ENCODE peak calls at places on chromosomes 5 and 9, in nine cellular contexts. Y, U, M, P, I, A, T, E and L are unnamed samples.

GRCh38 chr5:146313027-146313426 is 25.6 kb upstream of the POU4F3 start:
- DNase-seq in Y (no peak), U (no peak), M (no peak), P (no peak), I (no peak), A (no peak), T (no peak), E (no peak), L (no peak)

GRCh38 chr9:4573634-4574391 is 83.5 kb downstream of the SLC1A1 start:
- DNase-seq in Y (no peak), U (no peak), M (no peak), P (no peak), I (no peak), A (no peak), T (no peak), E (no peak), L (no peak)

GRCh38 chr9:75185585-75186170 is 97.4 kb downstream of the OSTF1 start:
- DNase-seq in Y (no peak), U (peak; percentile 62), M (no peak), P (no peak), I (no peak), A (no peak), T (peak; percentile 29), E (no peak), L (no peak)

GRCh38 chr5:131396015-131396414 is 132.2 kb downstream of the CDC42SE2 start:
- DNase-seq in Y (no peak), U (no peak), M (no peak), P (no peak), I (no peak), A (no peak), T (no peak), E (no peak), L (no peak)

GRCh38 chr9:94922098-94922607 is 195.7 kb downstream of the AOPEP start:
- DNase-seq in Y (peak; percentile 76), U (no peak), M (peak; percentile 62), P (peak; percentile 79), I (peak; percentile 88), A (no peak), T (no peak), E (peak; percentile 87), L (peak; percentile 52)

GRCh38 chr9:133387680-133388079 is 11.5 kb downstream of the STKLD1 start:
- DNase-seq in Y (no peak), U (no peak), M (no peak), P (no peak), I (no peak), A (no peak), T (no peak), E (no peak), L (no peak)

GRCh38 chr5:179152144-179152895 is 92.1 kb downstream of the ZNF354C start:
- DNase-seq in Y (peak; percentile 53), U (no peak), M (no peak), P (peak; percentile 33), I (peak; percentile 46), A (no peak), T (no peak), E (peak; percentile 70), L (no peak)

GRCh38 chr5:40932766-40933165 is 23.5 kb downstream of the C7 start:
- DNase-seq in Y (no peak), U (no peak), M (no peak), P (no peak), I (no peak), A (no peak), T (no peak), E (no peak), L (no peak)

GRCh38 chr5:160359816-160360215 is 10.6 kb downstream of the C1QTNF2 start:
- DNase-seq in Y (no peak), U (no peak), M (no peak), P (peak; percentile 59), I (no peak), A (no peak), T (no peak), E (no peak), L (no peak)

GRCh38 chr5:81165493-81166119 is 67.5 kb upstream of the CKMT2 start:
- DNase-seq in Y (no peak), U (peak; percentile 73), M (peak; percentile 78), P (peak; percentile 83), I (no peak), A (peak; percentile 40), T (peak; percentile 69), E (peak; percentile 75), L (peak; percentile 34)

GRCh38 chr9:94867842-94868312 is 141.4 kb downstream of the AOPEP start:
- DNase-seq in Y (no peak), U (no peak), M (no peak), P (no peak), I (no peak), A (no peak), T (peak; percentile 51), E (no peak), L (no peak)

GRCh38 chr9:32251539-32251938 is 132.9 kb upstream of the ACO1 start:
- DNase-seq in Y (peak; percentile 64), U (peak; percentile 49), M (peak; percentile 50), P (peak; percentile 20), I (no peak), A (no peak), T (peak; percentile 22), E (no peak), L (peak; percentile 25)

GRCh38 chr9:89622933-89623861 is 18.4 kb downstream of the GADD45G start:
- DNase-seq in Y (peak; percentile 92), U (no peak), M (no peak), P (peak; percentile 81), I (no peak), A (no peak), T (no peak), E (no peak), L (no peak)

DNA sequence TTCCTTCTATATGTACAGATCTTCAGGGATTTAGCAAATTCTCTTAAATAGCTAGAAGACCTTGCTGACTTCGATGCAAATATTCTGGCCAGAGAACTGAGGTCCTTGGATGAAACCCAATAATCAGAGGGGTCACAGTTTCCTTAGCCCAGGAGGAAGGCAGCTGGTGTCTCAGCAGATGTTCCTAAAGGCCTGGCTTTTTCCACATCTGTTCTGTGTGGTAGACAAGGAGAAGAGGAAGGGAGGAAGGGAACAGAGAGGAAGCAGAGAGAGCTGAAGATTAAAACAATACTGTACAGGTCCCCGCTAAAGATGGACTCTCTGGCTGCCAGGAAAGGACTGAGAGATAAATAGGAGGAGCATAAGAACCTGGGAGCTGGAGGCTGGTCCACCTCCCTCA is 33.1 kb downstream of the BOD1 start:
- DNase-seq in Y (no peak), U (no peak), M (no peak), P (no peak), I (no peak), A (no peak), T (no peak), E (no peak), L (no peak)
- H3K9me3 ChIP-seq in Y (peaks cover 8% of the 10 kb centered on the region), U (peaks cover 8% of the 10 kb centered on the region), M (no peaks in the 10 kb centered on the region), P (peaks cover 2% of the 10 kb centered on the region), I (no peaks in the 10 kb centered on the region), A (peaks cover 31% of the 10 kb centered on the region), T (peaks cover 30% of the 10 kb centered on the region), E (peaks cover 4% of the 10 kb centered on the region), L (no peaks in the 10 kb centered on the region)

GRCh38 chr5:17276445-17276844 is 59.0 kb downstream of the BASP1 start:
- DNase-seq in Y (no peak), U (no peak), M (no peak), P (no peak), I (no peak), A (no peak), T (no peak), E (no peak), L (no peak)

GRCh38 chr5:17279487-17279886 is 62.1 kb downstream of the BASP1 start:
- DNase-seq in Y (no peak), U (no peak), M (no peak), P (no peak), I (no peak), A (no peak), T (no peak), E (no peak), L (no peak)

GRCh38 chr5:17275279-17276158 is 58.1 kb downstream of the BASP1 start:
- DNase-seq in Y (no peak), U (no peak), M (no peak), P (peak; percentile 40), I (peak; percentile 68), A (no peak), T (no peak), E (no peak), L (no peak)

GRCh38 chr5:17278931-17279330 is 61.5 kb downstream of the BASP1 start:
- DNase-seq in Y (no peak), U (no peak), M (no peak), P (no peak), I (no peak), A (no peak), T (no peak), E (no peak), L (no peak)

DNA sequence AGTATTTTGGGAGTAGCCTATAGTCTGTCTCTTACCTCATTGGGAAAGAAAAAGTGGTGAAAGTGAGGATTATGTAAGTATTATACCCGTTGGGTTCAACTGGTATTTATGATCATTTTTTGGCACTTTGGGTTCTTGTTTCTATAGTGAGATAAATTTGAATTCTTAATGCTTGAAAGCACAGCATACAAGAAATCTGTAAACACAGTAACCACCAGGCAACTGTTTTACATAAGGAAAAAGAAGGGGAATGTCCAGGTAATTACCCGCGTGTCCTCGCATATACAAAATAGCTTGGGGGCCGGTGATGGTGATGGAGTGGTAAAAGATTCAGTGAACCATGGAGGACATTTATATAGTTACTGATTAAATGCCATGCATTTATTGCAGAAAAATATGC is 60.5 kb downstream of the BASP1 start:
- DNase-seq in Y (no peak), U (no peak), M (no peak), P (no peak), I (no peak), A (no peak), T (no peak), E (no peak), L (no peak)
- H3K4me1 ChIP-seq in Y (no peaks in the 10 kb centered on the region), U (no peaks in the 10 kb centered on the region), M (peaks cover 6% of the 10 kb centered on the region), P (no peaks in the 10 kb centered on the region), I (no peaks in the 10 kb centered on the region), A (no peaks in the 10 kb centered on the region), T (peaks cover 59% of the 10 kb centered on the region), E (no peaks in the 10 kb centered on the region), L (no peaks in the 10 kb centered on the region)

GRCh38 chr5:88889165-88890069 is 6.4 kb upstream of the MEF2C start:
- DNase-seq in Y (peak; percentile 86), U (no peak), M (peak; percentile 30), P (peak; percentile 88), I (peak; percentile 85), A (peak; percentile 63), T (no peak), E (peak; percentile 89), L (peak; percentile 73)
- H3K4me3 ChIP-seq in Y (peak overlapping the region; percentile 61), U (no peak overlapping the region), M (peak overlapping the region; percentile 66), P (peak overlapping the region; percentile 50), I (peak overlapping the region; percentile 70), A (peak overlapping the region; percentile 79), T (no peak overlapping the region), E (peak overlapping the region; percentile 78), L (peak overlapping the region; percentile 53)

DNA sequence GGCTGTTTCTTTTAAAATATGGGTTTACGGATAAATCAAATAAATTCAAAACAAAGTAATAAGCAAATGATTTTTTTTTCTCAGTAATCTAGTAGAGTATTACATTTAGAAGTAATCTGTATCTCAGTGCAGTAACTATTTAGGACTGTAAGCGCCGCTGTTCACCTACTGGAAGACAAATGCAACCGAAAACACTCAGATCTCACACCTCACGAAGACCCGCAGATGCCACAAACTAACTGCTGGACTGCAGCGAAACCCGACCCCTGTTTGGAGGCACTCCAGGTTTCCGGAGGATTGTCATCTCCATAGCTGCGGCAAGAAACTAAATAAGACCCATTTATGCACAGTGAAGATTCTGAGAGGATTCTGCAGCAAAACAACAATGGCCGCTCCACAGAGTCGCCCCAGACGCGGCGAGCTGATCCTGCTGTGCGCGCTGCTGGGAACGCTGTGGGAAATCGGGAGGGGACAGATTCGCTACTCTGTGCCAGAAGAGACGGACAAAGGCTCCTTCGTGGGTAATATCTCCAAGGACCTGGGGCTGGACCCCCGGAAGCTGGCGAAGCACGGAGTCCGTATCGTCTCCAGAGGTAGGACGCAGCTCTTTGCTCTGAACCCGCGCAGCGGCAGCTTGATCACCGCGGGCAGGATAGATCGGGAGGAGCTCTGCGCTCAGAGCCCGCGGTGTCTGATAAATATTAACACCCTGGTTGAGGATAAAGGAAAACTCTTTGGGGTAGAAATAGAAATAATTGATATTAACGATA is at the start of gene PCDHGA8:
- DNase-seq in Y (no peak), U (no peak), M (no peak), P (no peak), I (no peak), A (no peak), T (no peak), E (peak; percentile 67), L (no peak)
- H3K9me3 ChIP-seq in Y (peaks cover 36% of the 10 kb centered on the region), U (peaks cover 11% of the 10 kb centered on the region), M (peaks cover 13% of the 10 kb centered on the region), P (peaks cover 13% of the 10 kb centered on the region), I (peaks cover 11% of the 10 kb centered on the region), A (peaks cover 93% of the 10 kb centered on the region), T (peaks cover 68% of the 10 kb centered on the region), E (peaks cover 34% of the 10 kb centered on the region), L (peaks cover 82% of the 10 kb centered on the region)